ENCODE peak calls at places on chromosomes 13 and 19, in five cellular contexts. G, X, T, Y and L are unnamed samples.

GRCh38 chr13:26029581-26030136 is 22.2 kb downstream of the SHISA2 start:
- DNase-seq in X (no peak), T (no peak), Y (no peak), G (no peak), L (no peak)

GRCh38 chr19:55550321-55550650 is 4.9 kb upstream of the SBK3 start:
- DNase-seq in T (no peak), X (peak), G (no peak), Y (no peak), L (no peak)

GRCh38 chr19:3389876-3390361 is 23.5 kb downstream of the NFIC start:
- DNase-seq in Y (peak), T (no peak), G (no peak), X (peak), L (no peak)

GRCh38 chr19:19630062-19630414 is 2.0 kb upstream of the LPAR2 start:
- DNase-seq in Y (no peak), G (no peak), T (no peak), X (no peak), L (no peak)

GRCh38 chr19:40193587-40193849 is 2.3 kb downstream of the MAP3K10 start:
- DNase-seq in X (peak), Y (peak), T (no peak), G (no peak), L (no peak)

GRCh38 chr19:1360818-1361461 is 22.8 kb upstream of the NDUFS7 start:
- DNase-seq in T (no peak), G (no peak), X (peak), Y (peak), L (peak)

GRCh38 chr19:33260628-33261418 is 35.2 kb upstream of the SLC7A10 start:
- DNase-seq in X (no peak), T (no peak), Y (no peak), G (no peak), L (no peak)

GRCh38 chr13:23856008-23856750 is 33.0 kb downstream of the MIPEP start:
- DNase-seq in X (no peak), Y (no peak), T (no peak), G (no peak), L (no peak)

GRCh38 chr19:2423913-2424685 is 3.3 kb downstream of the TIMM13 start:
- DNase-seq in X (no peak), T (no peak), Y (no peak), G (no peak), L (no peak)

GRCh38 chr19:33063356-33064116 is 1.2 kb downstream of the RHPN2 start:
- DNase-seq in T (no peak), G (no peak), X (peak), Y (peak), L (peak)

GRCh38 chr13:85108356-85108755 is 690.9 kb downstream of the SLITRK6 start:
- DNase-seq in Y (no peak), G (no peak), X (no peak), T (no peak), L (no peak)

GRCh38 chr13:94674609-94675348 is 37.6 kb downstream of the SOX21 start:
- DNase-seq in T (peak), X (peak), G (peak), Y (peak), L (peak)

GRCh38 chr13:33057019-33057785 is 41.0 kb downstream of the KL start:
- DNase-seq in T (no peak), X (peak), G (no peak), Y (peak), L (no peak)

GRCh38 chr19:37251308-37252229 is 33.6 kb downstream of the ZNF383 start:
- DNase-seq in T (peak), Y (peak), G (no peak), X (peak), L (peak)

GRCh38 chr19:39698535-39698934 is 5.7 kb upstream of the LGALS14 start:
- DNase-seq in X (no peak), Y (no peak), T (no peak), G (no peak), L (no peak)

GRCh38 chr19:1591421-1592022 is 1.1 kb downstream of the MBD3 start:
- DNase-seq in G (no peak), Y (peak), X (peak), T (no peak), L (no peak)

GRCh38 chr19:4916292-4917082 is 7.2 kb downstream of the UHRF1 start:
- DNase-seq in T (no peak), G (no peak), Y (no peak), X (no peak), L (no peak)

GRCh38 chr19:10112037-10112751 is 701 bp downstream of the P2RY11 start:
- DNase-seq in T (no peak), Y (no peak), X (no peak), G (no peak), L (no peak)

GRCh38 chr13:75417006-75417384 is 65.0 kb downstream of the TBC1D4 start:
- DNase-seq in G (no peak), Y (no peak), X (no peak), T (no peak), L (no peak)

GRCh38 chr13:110923777-110924638 is 9.1 kb upstream of the ANKRD10 start:
- DNase-seq in Y (no peak), G (no peak), T (no peak), X (no peak), L (no peak)

GRCh38 chr19:17751912-17752273 is 616 bp downstream of the FCHO1 start:
- DNase-seq in X (no peak), Y (no peak), T (no peak), G (no peak), L (no peak)

GRCh38 chr13:32426191-32426980 is 1.5 kb downstream of the N4BP2L1 start:
- DNase-seq in T (no peak), X (no peak), Y (no peak), G (no peak), L (no peak)

GRCh38 chr13:75416327-75417005 is 65.5 kb downstream of the TBC1D4 start:
- DNase-seq in Y (no peak), X (no peak), T (no peak), G (no peak), L (no peak)

GRCh38 chr19:35901055-35901644 is 810 bp upstream of the NFKBID start:
- DNase-seq in G (no peak), T (no peak), X (peak), Y (peak), L (no peak)

GRCh38 chr19:1377965-1378785 is 5.5 kb upstream of the NDUFS7 start:
- DNase-seq in G (no peak), X (no peak), Y (no peak), T (no peak), L (no peak)

GRCh38 chr13:114101831-114102520 is 30.4 kb downstream of the RASA3 start:
- DNase-seq in T (no peak), X (no peak), Y (no peak), G (no peak), L (no peak)

GRCh38 chr19:50432658-50433057 is at the start of gene MYBPC2:
- DNase-seq in G (no peak), Y (peak), X (no peak), T (no peak), L (no peak)

GRCh38 chr13:113151745-113152707 is 6.4 kb upstream of the PROZ start:
- DNase-seq in Y (peak), G (no peak), T (no peak), X (peak), L (no peak)

GRCh38 chr13:107331359-107331758 is 763.4 kb upstream of the ARGLU1 start:
- DNase-seq in G (no peak), T (no peak), X (no peak), Y (no peak), L (no peak)